ENCODE peak calls at places on chromosomes 13 and 19, in five cellular contexts. T is head of caudate nucleus; Z is stimulated activated CD8-positive, alpha-beta memory T cell treated with anti-CD3 and anti-CD28 coated beads, Interleukin-7, amount 100 ng/mL, for 1 hour; G is activated CD4-positive, CD25-positive, alpha-beta regulatory T cell treated with anti-CD3 and anti-CD28 coated beads, Interleukin-2, amount 50 U/mL, for 16 hours; F is NAMALWA. W is an unnamed sample.

GRCh38 chr13:29435125-29435911 is 160.2 kb downstream of the SLC7A1 start:
- DNase-seq in T (no peak), Z (no peak), G (no peak), F (no peak), W (no peak)

GRCh38 chr19:16584825-16585801 is 12.9 kb upstream of the SLC35E1 start:
- DNase-seq in T (no peak), Z (no peak), G (no peak), F (no peak), W (no peak)

GRCh38 chr13:110346661-110347067 is 39.6 kb downstream of the COL4A2 start:
- DNase-seq in T (no peak), Z (no peak), G (no peak), F (no peak), W (no peak)

GRCh38 chr19:33139165-33139564 is 7.3 kb downstream of the WDR88 start:
- DNase-seq in T (no peak), Z (no peak), G (no peak), F (no peak), W (no peak)

GRCh38 chr13:27678306-27679040 is 56.8 kb downstream of the POLR1D start:
- DNase-seq in T (no peak), Z (no peak), G (no peak), F (no peak), W (no peak)

GRCh38 chr13:26742691-26743358 is 17.8 kb downstream of the GPR12 start:
- DNase-seq in T (no peak), Z (no peak), G (no peak), F (no peak), W (no peak)

GRCh38 chr19:33134571-33135041 is 2.7 kb downstream of the WDR88 start:
- DNase-seq in T (no peak), Z (no peak), G (peak), F (no peak), W (no peak)

GRCh38 chr19:4521170-4521887 is 3.0 kb upstream of the PLIN4 start:
- DNase-seq in T (no peak), Z (no peak), G (no peak), F (no peak), W (no peak)

GRCh38 chr13:112697756-112698655 is 8.2 kb downstream of the ATP11A start:
- DNase-seq in T (no peak), Z (no peak), G (no peak), F (no peak), W (no peak)